ENCODE peak calls at places on chromosome 6, in four cellular contexts. Z, A, E and Y are unnamed samples.

GRCh38 chr6:4153514-4153985 is 18.2 kb upstream of the ECI2 start:
- DNase-seq in Z (no peak), A (no peak), E (no peak), Y (no peak)

GRCh38 chr6:135250234-135250633 is 69.1 kb downstream of the MYB start:
- DNase-seq in Z (no peak), A (no peak), E (no peak), Y (no peak)

GRCh38 chr6:7201732-7202541 is 94.2 kb downstream of the RREB1 start:
- DNase-seq in Z (no peak), A (peak), E (no peak), Y (peak)

GRCh38 chr6:77440206-77440976 is 22.9 kb downstream of the HTR1B start:
- DNase-seq in Z (no peak), A (no peak), E (no peak), Y (no peak)

GRCh38 chr6:30037182-30037788 is 23.8 kb upstream of the POLR1H start:
- DNase-seq in Z (no peak), A (no peak), E (no peak), Y (no peak)

GRCh38 chr6:46628498-46628897 is 24.1 kb downstream of the CYP39A1 start:
- DNase-seq in Z (no peak), A (no peak), E (no peak), Y (no peak)

GRCh38 chr6:45727824-45728449 is 287.7 kb downstream of the CLIC5 start:
- DNase-seq in Z (no peak), A (no peak), E (no peak), Y (no peak)

GRCh38 chr6:116370717-116371383 is at the start of gene DSE:
- DNase-seq in Z (peak), A (peak), E (peak), Y (peak)

GRCh38 chr6:117601811-117602150 is 530 bp downstream of the GOPC start:
- DNase-seq in Z (peak), A (no peak), E (no peak), Y (no peak)

GRCh38 chr6:33078442-33078841 is 2.7 kb downstream of the HLA-DPB1 start:
- DNase-seq in Z (no peak), A (no peak), E (no peak), Y (no peak)

GRCh38 chr6:84652356-84653026 is 111.9 kb downstream of the TBX18 start:
- DNase-seq in Z (no peak), A (no peak), E (no peak), Y (no peak)

GRCh38 chr6:51559059-51559458 is 528.4 kb downstream of the PKHD1 start:
- DNase-seq in Z (no peak), A (peak), E (no peak), Y (no peak)

GRCh38 chr6:91155129-91155528 is 568.3 kb upstream of the MAP3K7 start:
- DNase-seq in Z (no peak), A (no peak), E (peak), Y (no peak)

GRCh38 chr6:169097336-169098052 is 156.2 kb downstream of the THBS2 start:
- DNase-seq in Z (no peak), A (no peak), E (no peak), Y (no peak)

GRCh38 chr6:155248021-155249001 is 15.5 kb upstream of the CLDN20 start:
- DNase-seq in Z (no peak), A (peak), E (peak), Y (no peak)

GRCh38 chr6:20833881-20834515 is 299.7 kb downstream of the CDKAL1 start:
- DNase-seq in Z (no peak), A (no peak), E (no peak), Y (no peak)

GRCh38 chr6:112717401-112717800 is 370.3 kb downstream of the RFPL4B start:
- DNase-seq in Z (no peak), A (no peak), E (no peak), Y (no peak)

GRCh38 chr6:128807577-128807976 is 75.4 kb upstream of the LAMA2 start:
- DNase-seq in Z (no peak), A (no peak), E (no peak), Y (no peak)

GRCh38 chr6:136775548-136775947 is 16.7 kb downstream of the MAP3K5 start:
- DNase-seq in Z (no peak), A (no peak), E (no peak), Y (no peak)

GRCh38 chr6:2190661-2191389 is 54.6 kb downstream of the GMDS start:
- DNase-seq in Z (no peak), A (no peak), E (no peak), Y (no peak)
- TF ChIP-seq CTCF in Z (no peak), A (no peak), E (no peak), Y (no peak)

DNA sequence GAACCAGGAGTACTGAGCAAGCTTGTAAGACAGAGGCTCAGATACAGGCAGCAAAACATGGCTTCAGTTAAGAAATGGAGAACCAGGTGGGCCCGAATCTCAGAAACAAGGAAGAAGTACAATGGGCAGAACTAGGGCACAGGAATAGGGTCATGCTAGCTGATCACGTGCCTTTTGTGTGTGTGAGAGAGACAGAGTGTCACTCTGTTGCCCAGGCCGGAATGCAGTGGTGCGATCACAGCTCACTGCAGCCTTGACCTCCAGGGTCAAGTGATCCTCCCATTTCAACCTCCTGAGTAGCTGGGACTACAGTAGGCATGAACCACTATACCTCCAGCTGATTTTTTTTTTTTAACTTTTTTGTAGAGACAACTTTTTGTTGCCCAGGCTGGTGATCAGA is 257.8 kb downstream of the UST start:
- DNase-seq in Z (no peak), A (no peak), E (no peak), Y (no peak)
- TF ChIP-seq CTCF in Z (no peak), A (no peak), E (no peak), Y (no peak)

GRCh38 chr6:17058550-17058949 is 43.3 kb upstream of the STMND1 start:
- DNase-seq in Z (no peak), A (no peak), E (no peak), Y (no peak)
- TF ChIP-seq CTCF in Z (no peak), A (no peak), E (no peak), Y (no peak)

GRCh38 chr6:14040042-14040441 is 77.5 kb upstream of the CD83 start:
- DNase-seq in Z (no peak), A (no peak), E (no peak), Y (no peak)
- TF ChIP-seq CTCF in Z (no peak), A (no peak), E (no peak), Y (no peak)

GRCh38 chr6:145895802-145896201 is 68.4 kb downstream of the SHPRH start:
- DNase-seq in Z (no peak), A (no peak), E (no peak), Y (no peak)
- TF ChIP-seq CTCF in Z (peak), A (no peak), E (no peak), Y (no peak)